ENCODE peak calls at places on chromosomes 1 and 21, in six cellular contexts. G, K, U, I, S and P are unnamed samples.

GRCh38 chr1:16088351-16088911 is 15.0 kb upstream of the FAM131C start:
- DNase-seq in G (no peak), K (no peak), U (no peak), I (no peak), S (no peak), P (no peak)

GRCh38 chr21:42624095-42624830 is 29.2 kb upstream of the PDE9A start:
- DNase-seq in G (no peak), K (no peak), U (no peak), I (no peak), S (no peak), P (no peak)

GRCh38 chr1:89833183-89834077 is 12.6 kb downstream of the LRRC8D start:
- DNase-seq in G (no peak), K (no peak), U (no peak), I (no peak), S (no peak), P (no peak)

GRCh38 chr1:204623894-204624361 is 61.6 kb downstream of the LRRN2 start:
- DNase-seq in G (no peak), K (no peak), U (no peak), I (no peak), S (peak), P (no peak)

GRCh38 chr1:38872401-38873026 is 634 bp downstream of the MYCBP start:
- DNase-seq in G (peak), K (no peak), U (peak), I (no peak), S (peak), P (no peak)

GRCh38 chr1:21237386-21238088 is 52.7 kb downstream of the ECE1 start:
- DNase-seq in G (no peak), K (no peak), U (no peak), I (no peak), S (no peak), P (no peak)

GRCh38 chr1:61642475-61643232 is 82.3 kb downstream of the TM2D1 start:
- DNase-seq in G (no peak), K (no peak), U (no peak), I (no peak), S (peak), P (no peak)

GRCh38 chr1:39898648-39899603 is 2.8 kb downstream of the MYCL start:
- DNase-seq in G (peak), K (no peak), U (peak), I (no peak), S (peak), P (no peak)

GRCh38 chr1:153305682-153306081 is 7.1 kb downstream of the PGLYRP3 start:
- DNase-seq in G (no peak), K (no peak), U (no peak), I (no peak), S (no peak), P (no peak)

GRCh38 chr1:21652101-21652936 is 16.8 kb downstream of the RAP1GAP start:
- DNase-seq in G (no peak), K (no peak), U (no peak), I (no peak), S (peak), P (no peak)

GRCh38 chr1:181768216-181768929 is 285.1 kb downstream of the CACNA1E start:
- DNase-seq in G (no peak), K (no peak), U (no peak), I (no peak), S (no peak), P (no peak)